ENCODE peak calls at places on chromosomes 11 and 22, in nine cellular contexts. I is esophagus squamous epithelium, E is GM12878, Q is kidney tubule cell, G is GM12891, S is SK-N-DZ, T is right atrium auricular region, A is ovary, N is glomerular endothelial cell. U is an unnamed sample.

GRCh38 chr11:3200388-3201111 is 18.1 kb downstream of the MRGPRG start:
- DNase-seq in I (no peak), E (no peak), Q (no peak), G (no peak), S (no peak), T (no peak), A (peak), N (no peak), U (no peak)

GRCh38 chr22:21018314-21018713 is 3.3 kb downstream of the P2RX6 start:
- DNase-seq in I (no peak), E (no peak), Q (no peak), G (no peak), S (no peak), T (no peak), A (no peak), N (no peak), U (no peak)

GRCh38 chr11:28529046-28529445 is 420.9 kb downstream of the METTL15 start:
- DNase-seq in I (no peak), E (no peak), Q (no peak), G (no peak), S (no peak), T (no peak), A (no peak), N (no peak), U (no peak)

GRCh38 chr22:26977741-26978140 is 320.4 kb downstream of the MIAT start:
- DNase-seq in I (no peak), E (no peak), Q (no peak), G (no peak), S (no peak), T (no peak), A (no peak), N (no peak), U (no peak)

GRCh38 chr11:119094816-119095065 is 6.9 kb downstream of the DPAGT1 start:
- DNase-seq in I (no peak), E (no peak), Q (peak), G (peak), S (no peak), T (peak), A (peak), N (no peak), U (peak)

GRCh38 chr11:76606102-76606793 is 64.3 kb downstream of the LRRC32 start:
- DNase-seq in I (no peak), E (no peak), Q (no peak), G (no peak), S (no peak), T (peak), A (no peak), N (no peak), U (peak)

GRCh38 chr11:93005239-93005638 is 35.8 kb downstream of the MTNR1B start:
- DNase-seq in I (no peak), E (no peak), Q (peak), G (no peak), S (no peak), T (no peak), A (no peak), N (no peak), U (no peak)

GRCh38 chr11:132586801-132587200 is 945.5 kb downstream of the OPCML start:
- DNase-seq in I (no peak), E (no peak), Q (no peak), G (no peak), S (no peak), T (no peak), A (no peak), N (no peak), U (no peak)

GRCh38 chr11:126383301-126384052 is 28.0 kb downstream of the ST3GAL4 start:
- DNase-seq in I (no peak), E (no peak), Q (no peak), G (no peak), S (no peak), T (no peak), A (peak), N (no peak), U (no peak)

GRCh38 chr22:41348964-41349484 is 32.7 kb upstream of the TEF start:
- DNase-seq in I (no peak), E (no peak), Q (no peak), G (no peak), S (no peak), T (no peak), A (no peak), N (no peak), U (no peak)

GRCh38 chr11:74237541-74237940 is 66.5 kb downstream of the PPME1 start:
- DNase-seq in I (no peak), E (no peak), Q (no peak), G (no peak), S (no peak), T (no peak), A (no peak), N (no peak), U (no peak)

GRCh38 chr11:125338435-125338834 is 157.6 kb downstream of the FEZ1 start:
- DNase-seq in I (no peak), E (no peak), Q (no peak), G (no peak), S (no peak), T (no peak), A (peak), N (no peak), U (no peak)

GRCh38 chr11:113874920-113875413 is 405 bp downstream of the USP28 start:
- DNase-seq in I (no peak), E (no peak), Q (no peak), G (no peak), S (no peak), T (no peak), A (no peak), N (no peak), U (no peak)

GRCh38 chr11:6405039-6405667 is 13.7 kb downstream of the APBB1 start:
- DNase-seq in I (no peak), E (no peak), Q (no peak), G (no peak), S (peak), T (no peak), A (peak), N (no peak), U (no peak)

GRCh38 chr22:26515938-26516337 is 3.7 kb upstream of the TFIP11 start:
- DNase-seq in I (no peak), E (no peak), Q (no peak), G (no peak), S (no peak), T (no peak), A (no peak), N (no peak), U (no peak)

GRCh38 chr11:126419801-126420729 is 64.6 kb downstream of the ST3GAL4 start:
- DNase-seq in I (no peak), E (peak), Q (no peak), G (peak), S (no peak), T (no peak), A (no peak), N (no peak), U (no peak)

GRCh38 chr22:19641254-19641982 is 72.9 kb upstream of the SEPTIN5 start:
- DNase-seq in I (no peak), E (no peak), Q (peak), G (no peak), S (peak), T (no peak), A (no peak), N (no peak), U (no peak)

GRCh38 chr11:473415-473814 is 23.3 kb downstream of the PTDSS2 start:
- DNase-seq in I (no peak), E (no peak), Q (no peak), G (no peak), S (no peak), T (no peak), A (no peak), N (no peak), U (no peak)

GRCh38 chr11:3824714-3825472 is 15.9 kb downstream of the RHOG start:
- DNase-seq in I (no peak), E (no peak), Q (peak), G (peak), S (peak), T (no peak), A (no peak), N (no peak), U (peak)

GRCh38 chr11:126700773-126701554 is 299.6 kb downstream of the KIRREL3 start:
- DNase-seq in I (no peak), E (peak), Q (no peak), G (no peak), S (no peak), T (no peak), A (no peak), N (no peak), U (no peak)

GRCh38 chr11:76025068-76025467 is 181.2 kb downstream of the WNT11 start:
- DNase-seq in I (no peak), E (no peak), Q (peak), G (no peak), S (no peak), T (no peak), A (no peak), N (no peak), U (no peak)

GRCh38 chr11:128157423-128158298 is 429.7 kb downstream of the ETS1 start:
- DNase-seq in I (no peak), E (peak), Q (peak), G (peak), S (peak), T (no peak), A (no peak), N (peak), U (no peak)

GRCh38 chr11:61697093-61697492 is 16.9 kb downstream of the DAGLA start:
- DNase-seq in I (no peak), E (no peak), Q (peak), G (no peak), S (no peak), T (no peak), A (no peak), N (no peak), U (peak)

GRCh38 chr22:45562102-45562501 is 59.4 kb downstream of the FBLN1 start:
- DNase-seq in I (no peak), E (no peak), Q (no peak), G (no peak), S (no peak), T (no peak), A (no peak), N (no peak), U (no peak)

U was measured in heart right ventricle.